ENCODE peak calls at places on chromosomes 1 and 21, in seven cellular contexts. I, K, Q, V, Z, P and S are unnamed samples.

GRCh38 chr1:244322791-244323521 is 128.8 kb downstream of the ADSS2 start:
- DNase-seq in I (no peak), Z (no peak), V (no peak), P (peak; percentile 60), K (peak; percentile 88), Q (peak; percentile 85), S (peak; percentile 26)

GRCh38 chr1:199129247-199129646 is 490.4 kb downstream of the PTPRC start:
- DNase-seq in V (no peak), Z (no peak), Q (no peak), I (no peak), P (no peak), K (no peak), S (no peak)

GRCh38 chr21:40255665-40256064 is 388.4 kb downstream of the PCP4 start:
- DNase-seq in V (no peak), P (no peak), Z (no peak), K (no peak), I (no peak), Q (no peak), S (no peak)

GRCh38 chr1:167797005-167797404 is 75.2 kb downstream of the MPZL1 start:
- DNase-seq in V (no peak), Q (no peak), P (no peak), I (no peak), Z (no peak), K (peak; percentile 56), S (no peak)

GRCh38 chr1:57066980-57067615 is 101.3 kb upstream of the C8B start:
- DNase-seq in Q (no peak), V (no peak), P (peak; percentile 18), I (peak; percentile 41), Z (no peak), K (no peak), S (no peak)

GRCh38 chr1:23343246-23344110 is 606 bp downstream of the HNRNPR start:
- DNase-seq in P (peak; percentile 25), I (no peak), Z (no peak), K (peak; percentile 73), V (no peak), Q (no peak), S (peak; percentile 27)

GRCh38 chr1:41221995-41222991 is 19.8 kb downstream of the SCMH1 start:
- DNase-seq in K (no peak), V (no peak), P (no peak), Q (no peak), Z (no peak), I (no peak), S (no peak)

GRCh38 chr1:245754463-245754961 is 599.7 kb downstream of the KIF26B start:
- DNase-seq in Q (no peak), V (no peak), I (no peak), P (no peak), K (no peak), Z (no peak), S (no peak)

GRCh38 chr1:15219280-15220023 is 27.6 kb upstream of the FHAD1 start:
- DNase-seq in V (no peak), Z (no peak), K (no peak), I (no peak), P (no peak), Q (no peak), S (no peak)

GRCh38 chr1:113140588-113141446 is 67.8 kb downstream of the LRIG2 start:
- DNase-seq in K (peak; percentile 88), P (peak; percentile 68), I (peak; percentile 66), Q (peak; percentile 43), V (peak; percentile 17), Z (peak; percentile 29), S (peak; percentile 70)

GRCh38 chr1:24381256-24381655 is 32.3 kb downstream of the STPG1 start:
- DNase-seq in P (no peak), Q (no peak), I (no peak), V (no peak), K (no peak), Z (no peak), S (no peak)

DNA sequence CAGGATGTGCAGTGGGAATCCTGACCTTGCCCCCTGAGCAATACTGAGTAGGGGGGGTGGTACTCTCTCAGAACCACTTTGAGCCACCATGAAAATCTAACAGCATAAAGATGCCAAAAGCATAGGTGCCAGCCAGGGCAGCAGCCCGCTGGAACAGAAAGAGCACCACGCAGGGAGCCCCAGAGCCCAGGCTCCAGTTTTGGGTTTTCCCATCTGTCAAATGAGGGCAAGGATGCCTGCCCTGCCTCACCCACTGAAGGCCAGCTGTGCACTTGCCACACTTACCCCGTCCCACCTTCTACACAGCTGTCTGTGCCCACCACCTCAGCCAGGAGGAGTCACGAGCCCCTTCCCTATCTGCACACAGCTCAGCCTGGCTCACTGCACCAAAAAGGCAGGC is 20.8 kb downstream of the LRP8 start:
- DNase-seq in P (no peak), Z (no peak), Q (no peak), K (no peak), I (no peak), V (no peak), S (no peak)
- TF ChIP-seq JUND in P (no peak), Z (no peak), Q (no peak), K (no peak), I (no peak), V (no peak), S (no peak)

GRCh38 chr21:46618738-46619369 is 14.0 kb upstream of the S100B start:
- DNase-seq in Q (no peak), V (no peak), K (no peak), Z (no peak), P (no peak), I (no peak), S (no peak)
- TF ChIP-seq JUND in Q (no peak), V (no peak), K (no peak), Z (no peak), P (no peak), I (no peak), S (no peak)

GRCh38 chr1:30413111-30413440 is 310.3 kb downstream of the MATN1 start:
- DNase-seq in P (no peak), K (no peak), I (no peak), V (no peak), Q (no peak), Z (no peak), S (no peak)
- TF ChIP-seq JUND in P (no peak), K (no peak), I (no peak), V (no peak), Q (no peak), Z (no peak), S (no peak)

GRCh38 chr1:153728305-153729066 is 636 bp downstream of the INTS3 start:
- DNase-seq in V (no peak), I (peak; percentile 55), K (peak; percentile 37), P (peak; percentile 49), Z (no peak), Q (no peak), S (peak; percentile 30)
- TF ChIP-seq JUND in V (no peak), I (no peak), K (no peak), P (no peak), Z (no peak), Q (no peak), S (no peak)